ENCODE peak calls at places on chromosomes 3 and 15, in six cellular contexts. A is ureter; R is GM12865; U is stimulated activated CD4-positive, alpha-beta T cell treated with anti-CD3 and anti-CD28 coated beads, Interleukin-2, amount 100 ng/mL, for 48 hours; F is mesendoderm; L is HepG2. B is an unnamed sample.

GRCh38 chr15:101037090-101037830 is 118.1 kb downstream of the LRRK1 start:
- DNase-seq in F (no peak), U (no peak), A (no peak), L (no peak), R (no peak), B (no peak)

GRCh38 chr3:130537609-130538304 is 20.8 kb downstream of the COL6A6 start:
- DNase-seq in A (no peak), L (no peak), U (no peak), F (peak; percentile 21), R (no peak), B (no peak)

GRCh38 chr3:50164056-50164455 is 8.9 kb downstream of the SEMA3F start:
- DNase-seq in A (peak; percentile 90), U (no peak), R (no peak), L (no peak), F (no peak), B (no peak)

GRCh38 chr15:86231864-86232801 is 152.5 kb downstream of the AGBL1 start:
- DNase-seq in L (peak; percentile 12), U (peak; percentile 29), F (peak; percentile 75), A (no peak), R (peak; percentile 42), B (peak; percentile 19)

GRCh38 chr3:33829720-33830119 is 31.3 kb downstream of the PDCD6IP start:
- DNase-seq in L (no peak), A (no peak), U (no peak), F (no peak), R (no peak), B (no peak)

GRCh38 chr3:21041621-21042020 is 709.4 kb downstream of the ZNF385D start:
- DNase-seq in A (no peak), L (no peak), F (no peak), R (no peak), U (no peak), B (no peak)

GRCh38 chr15:101256756-101257155 is 4.9 kb upstream of the CHSY1 start:
- DNase-seq in A (no peak), R (no peak), U (no peak), L (no peak), F (no peak), B (no peak)

GRCh38 chr3:188102861-188103547 is 51.0 kb upstream of the LPP start:
- DNase-seq in U (no peak), L (no peak), R (no peak), F (no peak), A (no peak), B (no peak)

GRCh38 chr3:61239871-61240270 is 11.4 kb downstream of the FHIT start:
- DNase-seq in U (no peak), L (no peak), F (no peak), R (no peak), A (no peak), B (no peak)

GRCh38 chr3:47542614-47543173 is 29.2 kb upstream of the ELP6 start:
- DNase-seq in U (no peak), R (no peak), A (peak; percentile 51), L (no peak), F (no peak), B (no peak)

GRCh38 chr15:51103330-51103729 is 8.6 kb upstream of the TNFAIP8L3 start:
- DNase-seq in A (no peak), R (no peak), F (no peak), L (no peak), U (no peak), B (no peak)

GRCh38 chr15:39030291-39031070 is 465.9 kb upstream of the RASGRP1 start:
- DNase-seq in L (no peak), U (no peak), A (no peak), R (no peak), F (no peak), B (no peak)

GRCh38 chr15:78790027-78790426 is 21.2 kb downstream of the ADAMTS7 start:
- DNase-seq in A (no peak), R (no peak), F (no peak), U (no peak), L (no peak), B (no peak)

GRCh38 chr3:52422669-52423068 is 22.2 kb downstream of the SEMA3G start:
- DNase-seq in L (no peak), A (no peak), R (no peak), F (no peak), U (no peak), B (no peak)

GRCh38 chr3:137205394-137206060 is 247.7 kb downstream of the IL20RB start:
- DNase-seq in F (no peak), R (no peak), A (no peak), L (peak; percentile 21), U (no peak), B (no peak)

GRCh38 chr3:101865751-101866509 is 16.6 kb downstream of the NFKBIZ start:
- DNase-seq in L (no peak), U (no peak), F (peak; percentile 54), R (no peak), A (no peak), B (no peak)

GRCh38 chr3:187368251-187368733 is at the start of gene RTP4:
- DNase-seq in F (no peak), L (peak; percentile 37), R (peak; percentile 85), U (peak; percentile 18), A (no peak), B (peak; percentile 34)

GRCh38 chr15:95712785-95713184 is 617.7 kb upstream of the NR2F2 start:
- DNase-seq in A (no peak), R (no peak), L (no peak), U (no peak), F (no peak), B (no peak)

GRCh38 chr3:70740082-70740481 is 427.6 kb upstream of the MDFIC2 start:
- DNase-seq in U (no peak), R (no peak), L (no peak), F (no peak), A (no peak), B (no peak)

GRCh38 chr3:134058728-134059601 is 29.2 kb upstream of the SLCO2A1 start:
- DNase-seq in F (no peak), R (no peak), L (no peak), A (no peak), U (no peak), B (no peak)

GRCh38 chr3:134446800-134447199 is 39.0 kb downstream of the ANAPC13 start:
- DNase-seq in U (no peak), F (no peak), R (no peak), L (no peak), A (no peak), B (no peak)

GRCh38 chr3:13537926-13538325 is 11.0 kb upstream of the FBLN2 start:
- DNase-seq in R (no peak), L (no peak), F (no peak), A (peak; percentile 67), U (no peak), B (no peak)

GRCh38 chr15:57866149-57866736 is 159.7 kb downstream of the POLR2M start:
- DNase-seq in U (peak; percentile 41), F (peak; percentile 78), R (peak; percentile 61), A (no peak), L (peak; percentile 56), B (peak; percentile 38)

GRCh38 chr3:143267984-143268383 is 148.4 kb downstream of the CHST2 start:
- DNase-seq in U (no peak), L (no peak), F (no peak), A (no peak), R (no peak), B (no peak)

GRCh38 chr15:75923756-75924155 is 20.1 kb downstream of the FBXO22 start:
- DNase-seq in A (no peak), U (no peak), F (no peak), L (no peak), R (no peak), B (no peak)

GRCh38 chr3:67655364-67656121 is 1.1 kb upstream of the SUCLG2 start:
- DNase-seq in L (peak; percentile 20), R (peak; percentile 92), F (no peak), U (peak; percentile 45), A (peak; percentile 55), B (no peak)

GRCh38 chr3:11037241-11037873 is 44.8 kb downstream of the SLC6A1 start:
- DNase-seq in F (no peak), L (no peak), A (no peak), R (no peak), U (no peak), B (no peak)